ENCODE peak calls at places on chromosomes 3 and 15, in nine cellular contexts. E is breast epithelium, B is tibial nerve, R is right lobe of liver, I is adrenal gland, F is body of pancreas, N is GM12878, Q is stomach, Y is HCT116. H is an unnamed sample.

GRCh38 chr3:127848131-127849129 is 26.1 kb upstream of the MGLL start:
- DNase-seq in E (no peak), B (peak; percentile 21), R (no peak), I (no peak), F (no peak), N (no peak), Q (no peak), Y (no peak), H (no peak)

GRCh38 chr3:24119321-24119751 is 174.2 kb downstream of the NR1D2 start:
- DNase-seq in E (no peak), B (no peak), R (no peak), I (no peak), F (no peak), N (no peak), Q (no peak), Y (peak; percentile 8), H (no peak)

GRCh38 chr3:169744332-169745054 is 20.4 kb downstream of the TERC start:
- DNase-seq in E (no peak), B (no peak), R (no peak), I (no peak), F (no peak), N (no peak), Q (no peak), Y (no peak), H (no peak)

GRCh38 chr15:63365004-63365555 is 16.6 kb downstream of the CA12 start:
- DNase-seq in E (no peak), B (no peak), R (no peak), I (no peak), F (no peak), N (no peak), Q (peak; percentile 48), Y (no peak), H (no peak)

GRCh38 chr3:121834734-121835709 is at the start of the genes EAF2 and IQCB1:
- DNase-seq in E (peak; percentile 96), B (peak; percentile 92), R (peak; percentile 98), I (peak; percentile 96), F (peak; percentile 97), N (peak; percentile 93), Q (peak; percentile 98), Y (peak; percentile 93), H (peak; percentile 93)

GRCh38 chr15:75508741-75509532 is 57.4 kb upstream of the SIN3A start:
- DNase-seq in E (no peak), B (peak; percentile 44), R (no peak), I (no peak), F (peak; percentile 23), N (no peak), Q (no peak), Y (peak; percentile 32), H (peak; percentile 21)

GRCh38 chr3:138740057-138740456 is 94.7 kb downstream of the PIK3CB start:
- DNase-seq in E (no peak), B (no peak), R (no peak), I (no peak), F (no peak), N (no peak), Q (no peak), Y (no peak), H (no peak)

GRCh38 chr15:25670025-25670554 is 193.0 kb downstream of the ATP10A start:
- DNase-seq in E (no peak), B (no peak), R (no peak), I (peak; percentile 54), F (peak; percentile 39), N (no peak), Q (no peak), Y (no peak), H (peak; percentile 85)

GRCh38 chr3:355622-356021 is 159.1 kb downstream of the CHL1 start:
- DNase-seq in E (no peak), B (no peak), R (no peak), I (no peak), F (no peak), N (no peak), Q (no peak), Y (no peak), H (peak; percentile 57)

GRCh38 chr3:71582612-71583568 is 638 bp downstream of the FOXP1 start:
- DNase-seq in E (peak; percentile 74), B (peak; percentile 62), R (peak; percentile 83), I (peak; percentile 69), F (peak; percentile 85), N (no peak), Q (peak; percentile 78), Y (no peak), H (peak; percentile 69)

GRCh38 chr3:51568041-51568440 is 29.5 kb downstream of the RAD54L2 start:
- DNase-seq in E (no peak), B (no peak), R (no peak), I (no peak), F (no peak), N (no peak), Q (no peak), Y (no peak), H (no peak)

GRCh38 chr3:48634661-48635221 is 520 bp downstream of the SLC26A6 start:
- DNase-seq in E (no peak), B (peak; percentile 36), R (peak; percentile 74), I (peak; percentile 44), F (peak; percentile 48), N (peak; percentile 20), Q (peak; percentile 69), Y (no peak), H (peak; percentile 68)

GRCh38 chr3:23824699-23825444 is 19.1 kb downstream of the UBE2E1 start:
- DNase-seq in E (no peak), B (no peak), R (no peak), I (no peak), F (peak; percentile 59), N (no peak), Q (no peak), Y (no peak), H (no peak)

GRCh38 chr15:78170848-78171773 is 21.9 kb downstream of the IDH3A start:
- DNase-seq in E (no peak), B (no peak), R (peak; percentile 12), I (no peak), F (peak; percentile 7), N (peak; percentile 85), Q (no peak), Y (no peak), H (no peak)
- TF ChIP-seq POLR2A in E (no peak), B (no peak), R (no peak), I (no peak), F (no peak), N (no peak), Q (no peak), Y (no peak), H (no peak)

DNA sequence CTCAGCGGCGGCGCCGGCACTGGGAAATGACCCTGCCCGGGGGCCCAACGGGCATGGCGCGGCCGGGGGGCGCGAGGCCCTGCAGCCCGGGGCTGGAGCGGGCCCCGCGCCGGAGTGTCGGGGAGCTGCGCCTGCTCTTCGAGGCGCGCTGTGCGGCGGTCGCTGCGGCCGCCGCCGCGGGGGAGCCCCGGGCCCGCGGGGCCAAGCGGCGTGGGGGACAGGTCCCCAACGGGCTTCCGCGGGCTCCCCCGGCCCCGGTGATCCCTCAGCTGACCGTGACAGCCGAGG is 172 bp downstream of the ITPKA start:
- DNase-seq in E (no peak), B (no peak), R (no peak), I (no peak), F (no peak), N (no peak), Q (no peak), Y (no peak), H (no peak)
- H3K27me3 ChIP-seq in E (peaks cover 25% of the 10 kb centered on the region), B (peaks cover 91% of the 10 kb centered on the region), R (no peaks in the 10 kb centered on the region), I (no peaks in the 10 kb centered on the region), F (no peaks in the 10 kb centered on the region), N (peaks cover 8% of the 10 kb centered on the region), Q (peaks cover 22% of the 10 kb centered on the region), Y (no peaks in the 10 kb centered on the region), H (peaks cover 17% of the 10 kb centered on the region)

DNA sequence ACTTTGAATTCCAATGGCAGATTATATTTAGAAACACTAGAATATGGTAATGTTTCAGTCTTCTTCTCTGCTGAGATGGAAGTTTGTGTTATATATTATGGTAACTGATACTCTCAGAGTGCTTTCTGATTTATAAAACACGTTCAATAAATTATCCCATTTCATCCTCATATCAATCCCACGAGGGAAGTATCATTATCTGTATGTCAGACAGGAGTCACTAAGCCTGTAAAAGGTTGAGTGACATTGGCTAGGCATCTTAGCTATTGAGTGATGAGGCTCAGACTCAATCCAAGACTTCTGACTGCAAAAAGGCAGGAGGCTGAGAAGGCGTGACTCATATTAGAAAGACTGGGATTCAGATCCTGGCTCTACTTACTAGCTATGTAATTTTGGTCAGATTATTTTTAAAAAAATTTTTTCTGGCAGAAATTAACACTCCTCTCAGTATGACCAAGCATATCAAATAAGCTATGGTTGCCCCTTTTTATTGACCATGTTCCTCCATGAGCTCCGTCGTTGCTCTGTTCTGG is 19.4 kb downstream of the PDIA5 start:
- DNase-seq in E (no peak), B (no peak), R (no peak), I (no peak), F (no peak), N (no peak), Q (no peak), Y (no peak), H (no peak)
- H3K4me1 ChIP-seq in E (peaks cover 11% of the 10 kb centered on the region), B (peaks cover 12% of the 10 kb centered on the region), R (peaks cover 98% of the 10 kb centered on the region), I (peaks cover 70% of the 10 kb centered on the region), F (peaks cover 76% of the 10 kb centered on the region), N (peaks cover 22% of the 10 kb centered on the region), Q (peaks cover 89% of the 10 kb centered on the region), Y (peaks cover 6% of the 10 kb centered on the region), H (no peaks in the 10 kb centered on the region)

GRCh38 chr15:89998141-89998661 is 2.9 kb upstream of the ZNF710 start:
- DNase-seq in E (no peak), B (no peak), R (no peak), I (no peak), F (peak; percentile 91), N (no peak), Q (no peak), Y (peak; percentile 69), H (no peak)
- TF ChIP-seq POLR2A in E (no peak), B (no peak), R (no peak), I (no peak), F (peak; percentile 63), N (no peak), Q (no peak), Y (no peak), H (no peak)

DNA sequence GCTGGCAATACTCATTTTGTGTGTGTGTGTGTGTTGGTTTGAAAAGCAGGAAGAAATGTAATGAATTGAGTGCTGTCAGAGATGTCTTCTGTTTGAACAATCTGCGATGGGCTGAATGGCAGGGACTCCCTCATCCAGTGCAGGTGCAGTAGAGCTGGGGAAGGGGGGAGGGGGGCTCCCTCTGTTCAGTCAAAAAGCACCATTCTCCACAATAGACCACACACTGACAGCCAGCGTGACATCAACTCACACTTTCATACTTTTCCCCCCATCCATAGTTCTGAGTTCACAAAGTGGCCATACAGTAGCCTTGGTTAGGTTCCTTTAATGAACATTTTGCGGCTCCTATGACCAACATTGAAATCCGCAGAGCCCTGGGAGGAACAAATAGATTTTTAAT is 10.4 kb downstream of the SOX2 start:
- DNase-seq in E (no peak), B (no peak), R (no peak), I (no peak), F (no peak), N (no peak), Q (no peak), Y (no peak), H (no peak)
- H3K27me3 ChIP-seq in E (peaks cover 99% of the 10 kb centered on the region), B (peaks cover 99% of the 10 kb centered on the region), R (peaks cover 4% of the 10 kb centered on the region), I (peaks cover 95% of the 10 kb centered on the region), F (peaks cover 68% of the 10 kb centered on the region), N (peaks cover 32% of the 10 kb centered on the region), Q (peaks cover 74% of the 10 kb centered on the region), Y (peaks cover 3% of the 10 kb centered on the region), H (peaks cover 8% of the 10 kb centered on the region)

H was measured in uterus.